ENCODE peak calls at places on chromosome 11, in five cellular contexts. M is brain pericyte, N is BJ, R is transverse colon, H is RPMI8226. O is an unnamed sample.

GRCh38 chr11:27201454-27202302 is 161.1 kb downstream of the BBOX1 start:
- DNase-seq in N (peak; percentile 85), R (peak; percentile 96), H (peak; percentile 59), M (no peak), O (no peak)

GRCh38 chr11:11346249-11346648 is 6.8 kb downstream of the CSNK2A3 start:
- DNase-seq in R (no peak), M (no peak), N (no peak), H (no peak), O (no peak)

GRCh38 chr11:8090756-8091155 is 9.7 kb downstream of the TUB start:
- DNase-seq in R (no peak), N (no peak), M (no peak), H (peak; percentile 35), O (no peak)

GRCh38 chr11:47987781-47988180 is 7.4 kb downstream of the PTPRJ start:
- DNase-seq in N (no peak), H (no peak), M (no peak), R (peak; percentile 63), O (no peak)

GRCh38 chr11:64787526-64788320 is 9.4 kb upstream of the SF1 start:
- DNase-seq in R (peak; percentile 82), N (no peak), H (peak; percentile 69), M (no peak), O (peak; percentile 46)

GRCh38 chr11:108112059-108112458 is 9.3 kb upstream of the ACAT1 start:
- DNase-seq in H (no peak), R (no peak), M (no peak), N (no peak), O (no peak)

GRCh38 chr11:94834931-94835330 is 66.8 kb downstream of the AMOTL1 start:
- DNase-seq in H (no peak), N (no peak), M (no peak), R (no peak), O (no peak)

GRCh38 chr11:46055371-46055770 is 65.9 kb downstream of the PHF21A start:
- DNase-seq in R (no peak), H (no peak), N (no peak), M (no peak), O (no peak)

GRCh38 chr11:125886997-125887372 is 483 bp upstream of the HYLS1 start:
- DNase-seq in N (no peak), H (peak; percentile 61), R (peak; percentile 34), M (no peak), O (no peak)

GRCh38 chr11:111730871-111731591 is 35.2 kb downstream of the PPP2R1B start:
- DNase-seq in H (no peak), M (peak; percentile 94), N (no peak), R (peak; percentile 45), O (no peak)

GRCh38 chr11:119481021-119481666 is 58.2 kb upstream of the THY1 start:
- DNase-seq in N (peak; percentile 44), M (peak; percentile 76), H (peak; percentile 60), R (peak; percentile 82), O (peak; percentile 68)

GRCh38 chr11:65429069-65429681 is 6.6 kb downstream of the NEAT1 start:
- DNase-seq in N (no peak), M (no peak), H (peak; percentile 73), R (peak; percentile 59), O (no peak)

GRCh38 chr11:19656140-19656541 is 56.5 kb upstream of the NAV2 start:
- DNase-seq in M (no peak), N (no peak), R (no peak), H (no peak), O (no peak)

GRCh38 chr11:2041153-2041552 is 43.5 kb upstream of the H19 start:
- DNase-seq in R (no peak), N (no peak), H (no peak), M (no peak), O (no peak)

GRCh38 chr11:10856689-10857603 is 907 bp downstream of the ZBED5 start:
- DNase-seq in R (peak; percentile 70), M (no peak), N (no peak), H (peak; percentile 23), O (peak; percentile 1)

GRCh38 chr11:80815752-80816453 is 1375.1 kb upstream of the TENM4 start:
- DNase-seq in R (no peak), M (no peak), H (peak; percentile 5), N (no peak), O (no peak)

GRCh38 chr11:60872124-60872951 is 5.0 kb downstream of the ZP1 start:
- DNase-seq in N (no peak), R (peak; percentile 35), H (peak; percentile 86), M (peak; percentile 88), O (no peak)

GRCh38 chr11:31974737-31975136 is 116.1 kb upstream of the RCN1 start:
- DNase-seq in R (no peak), M (no peak), H (no peak), N (peak; percentile 21), O (no peak)

GRCh38 chr11:3959015-3959917 is 103.8 kb downstream of the STIM1 start:
- DNase-seq in H (no peak), M (no peak), N (no peak), R (no peak), O (no peak)

GRCh38 chr11:46369458-46370152 is 11.9 kb upstream of the MDK start:
- DNase-seq in R (peak; percentile 47), M (no peak), H (peak; percentile 51), N (no peak), O (no peak)

GRCh38 chr11:12762696-12763324 is 88.6 kb downstream of the TEAD1 start:
- DNase-seq in N (no peak), H (peak; percentile 82), R (no peak), M (no peak), O (no peak)

GRCh38 chr11:47726878-47727514 is 11.8 kb upstream of the AGBL2 start:
- DNase-seq in N (no peak), R (no peak), H (no peak), M (no peak), O (no peak)

GRCh38 chr11:19725379-19726079 is 12.9 kb downstream of the NAV2 start:
- DNase-seq in M (no peak), N (no peak), R (no peak), H (no peak), O (no peak)

GRCh38 chr11:91220476-91221202 is 997.8 kb upstream of the CHORDC1 start:
- DNase-seq in M (no peak), H (no peak), R (no peak), N (no peak), O (no peak)

GRCh38 chr11:46279393-46280099 is 2.1 kb downstream of the CREB3L1 start:
- DNase-seq in M (no peak), N (no peak), H (no peak), R (peak; percentile 65), O (no peak)

GRCh38 chr11:88544656-88545280 is 207.2 kb upstream of the CTSC start:
- DNase-seq in M (no peak), N (no peak), R (no peak), H (no peak), O (no peak)

GRCh38 chr11:125167292-125167953 is 2.9 kb downstream of the PKNOX2 start:
- DNase-seq in N (no peak), H (no peak), R (no peak), M (no peak), O (no peak)

GRCh38 chr11:130399196-130399595 is 29.2 kb downstream of the ADAMTS8 start:
- DNase-seq in R (no peak), M (no peak), N (no peak), H (no peak), O (no peak)

GRCh38 chr11:76589477-76589876 is 81.1 kb downstream of the LRRC32 start:
- DNase-seq in R (no peak), M (no peak), N (no peak), H (no peak), O (no peak)

GRCh38 chr11:121321614-121322243 is 29.2 kb downstream of the SC5D start:
- DNase-seq in N (no peak), H (peak; percentile 22), M (no peak), R (peak; percentile 49), O (no peak)

GRCh38 chr11:86987687-86988086 is 32.5 kb upstream of the FZD4 start:
- DNase-seq in H (no peak), R (no peak), M (no peak), N (no peak), O (no peak)

GRCh38 chr11:78759067-78759466 is 184.4 kb upstream of the NARS2 start:
- DNase-seq in N (no peak), H (no peak), M (no peak), R (no peak), O (no peak)

GRCh38 chr11:25065711-25066110 is 568.9 kb downstream of the LUZP2 start:
- DNase-seq in R (no peak), M (no peak), H (no peak), N (no peak), O (no peak)